ENCODE peak calls at places on chromosomes 1 and 21, in ten cellular contexts. S is adrenal gland, R is AG04450, J is ovary, M is K562, A is SJSA1, I is A549, E is right atrium auricular region, D is heart right ventricle, Q is prostate gland. L is an unnamed sample.

GRCh38 chr1:171207377-171207776 is 22.3 kb downstream of the FMO2 start:
- DNase-seq in D (no peak), Q (no peak), M (no peak), R (no peak), I (no peak), E (no peak), J (no peak), S (no peak), A (no peak), L (no peak)

GRCh38 chr1:244758700-244759099 is 76.8 kb upstream of the COX20 start:
- DNase-seq in R (no peak), Q (no peak), I (no peak), E (no peak), A (no peak), J (no peak), D (no peak), M (no peak), S (no peak), L (no peak)

GRCh38 chr21:46151261-46151988 is 4.0 kb downstream of the FTCD start:
- DNase-seq in J (peak), S (no peak), E (no peak), Q (no peak), I (no peak), M (no peak), A (peak), D (no peak), R (no peak), L (no peak)

GRCh38 chr1:157880621-157881020 is 39.0 kb upstream of the CD5L start:
- DNase-seq in J (no peak), D (no peak), R (no peak), A (no peak), E (no peak), M (no peak), I (no peak), S (no peak), Q (no peak), L (no peak)

GRCh38 chr1:115545096-115545720 is 96.6 kb upstream of the VANGL1 start:
- DNase-seq in Q (no peak), D (no peak), R (no peak), S (no peak), A (no peak), E (no peak), J (no peak), M (no peak), I (no peak), L (no peak)

GRCh38 chr1:232988572-232989040 is 38.2 kb downstream of the NTPCR start:
- DNase-seq in J (no peak), R (peak), D (no peak), I (no peak), E (no peak), Q (no peak), S (no peak), A (no peak), M (no peak), L (no peak)

GRCh38 chr21:45164124-45164511 is 89.7 kb downstream of the ADARB1 start:
- DNase-seq in I (no peak), D (no peak), J (no peak), Q (no peak), M (no peak), S (no peak), E (no peak), A (no peak), R (no peak), L (no peak)

GRCh38 chr21:40516336-40516735 is 330.6 kb downstream of the DSCAM start:
- DNase-seq in E (no peak), D (peak), R (no peak), Q (no peak), A (no peak), M (no peak), J (no peak), I (no peak), S (peak), L (no peak)

GRCh38 chr1:23461050-23461449 is 22.9 kb downstream of the ASAP3 start:
- DNase-seq in R (no peak), J (no peak), M (no peak), I (no peak), Q (no peak), E (no peak), D (no peak), A (no peak), S (no peak), L (no peak)

DNA sequence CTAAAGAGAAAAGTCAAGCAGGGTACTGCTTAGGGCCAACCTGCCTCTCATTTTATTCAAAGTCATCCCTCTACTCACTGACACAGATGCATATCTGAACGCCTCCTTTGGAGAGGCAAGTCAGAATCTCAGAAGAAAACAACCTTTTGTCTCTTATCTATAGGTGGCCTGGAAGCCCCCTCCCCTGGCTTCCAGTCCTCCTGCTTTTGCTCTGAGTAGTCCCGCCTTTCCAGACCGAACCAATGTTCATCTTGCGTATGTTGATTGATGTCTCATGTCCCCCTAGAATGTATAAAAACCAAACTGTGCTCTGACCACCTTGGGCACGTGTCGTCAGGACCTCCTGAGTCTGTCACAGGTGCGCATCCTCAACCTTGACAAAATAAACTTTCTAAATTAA is 81.8 kb downstream of the WDR4 start:
- DNase-seq in E (no peak), S (no peak), I (no peak), J (no peak), R (no peak), A (no peak), D (no peak), Q (no peak), M (no peak), L (no peak)
- H3K27ac ChIP-seq in E (no peak), S (no peak), I (no peak), J (no peak), R (no peak), A (no peak), D (no peak), Q (no peak), M (no peak), L (no peak)

DNA sequence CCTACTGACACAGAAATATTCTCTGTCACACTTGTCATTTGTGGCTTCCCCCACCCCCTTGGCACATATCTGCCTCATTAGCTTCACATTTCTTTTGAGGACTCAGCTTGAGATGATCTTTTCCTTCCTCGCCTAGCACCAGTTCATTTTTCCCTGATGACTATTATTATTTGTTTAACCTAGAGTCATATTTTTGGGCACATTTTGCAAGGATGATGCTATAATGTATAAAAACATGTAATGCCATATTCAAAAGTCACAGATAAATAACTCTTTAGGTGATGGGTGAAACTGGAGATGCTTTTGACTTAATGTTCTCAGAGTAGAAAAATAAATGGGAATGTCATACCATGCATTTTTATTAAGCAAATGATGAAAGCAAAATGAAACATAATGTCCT is 202.7 kb downstream of the BACH1 start:
- DNase-seq in Q (no peak), M (no peak), R (peak), J (no peak), S (no peak), I (no peak), D (no peak), A (no peak), E (no peak), L (no peak)
- H3K4me3 ChIP-seq in Q (no peak), M (no peak), R (no peak), J (no peak), S (no peak), I (no peak), D (no peak), A (no peak), E (no peak), L (no peak)

GRCh38 chr21:34042735-34043134 is 30.6 kb upstream of the MRPS6 start:
- DNase-seq in S (no peak), I (no peak), A (no peak), D (no peak), R (no peak), Q (no peak), E (no peak), J (no peak), M (no peak), L (no peak)

GRCh38 chr21:34046917-34047316 is 26.5 kb upstream of the MRPS6 start:
- DNase-seq in M (no peak), Q (no peak), I (no peak), D (no peak), J (no peak), S (no peak), A (no peak), R (no peak), E (no peak), L (no peak)

GRCh38 chr21:34052171-34052570 is 21.2 kb upstream of the MRPS6 start:
- DNase-seq in M (no peak), S (no peak), E (no peak), R (no peak), J (no peak), D (no peak), I (no peak), Q (no peak), A (no peak), L (no peak)

GRCh38 chr21:34043333-34043732 is 30.0 kb upstream of the MRPS6 start:
- DNase-seq in R (no peak), M (no peak), A (no peak), E (no peak), J (no peak), S (no peak), Q (no peak), I (no peak), D (no peak), L (no peak)

DNA sequence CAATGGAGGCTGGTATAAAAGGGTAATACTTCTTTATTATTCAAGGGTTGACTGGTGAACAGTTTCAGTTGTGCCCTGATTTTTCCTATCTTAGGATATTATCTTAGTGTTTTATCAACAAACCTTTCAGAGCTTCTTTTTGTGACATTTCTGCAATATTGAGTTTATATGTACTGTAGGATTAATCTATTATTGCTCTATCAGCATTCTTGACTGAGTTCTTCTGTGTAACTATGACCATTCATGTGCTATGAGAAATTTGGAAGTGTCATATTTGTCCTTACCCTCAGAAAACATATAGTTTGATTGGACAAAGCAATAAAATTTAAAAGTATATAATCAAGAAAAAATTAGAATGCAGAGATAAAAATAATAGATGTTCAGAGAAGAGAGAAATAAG is 25.5 kb upstream of the MRPS6 start:
- DNase-seq in A (no peak), R (no peak), J (no peak), S (no peak), D (no peak), Q (no peak), I (no peak), E (no peak), M (no peak), L (no peak)
- H3K27ac ChIP-seq in A (no peak), R (no peak), J (no peak), S (no peak), D (no peak), Q (no peak), I (no peak), E (no peak), M (no peak), L (no peak)

GRCh38 chr1:3657096-3657475 is 4.8 kb downstream of the TP73 start:
- DNase-seq in E (no peak), S (no peak), M (no peak), A (no peak), J (no peak), Q (no peak), D (no peak), I (no peak), R (no peak), L (no peak)
- H3K4me3 ChIP-seq in E (no peak), S (no peak), M (no peak), A (no peak), J (no peak), Q (no peak), D (no peak), I (no peak), R (no peak), L (no peak)

DNA sequence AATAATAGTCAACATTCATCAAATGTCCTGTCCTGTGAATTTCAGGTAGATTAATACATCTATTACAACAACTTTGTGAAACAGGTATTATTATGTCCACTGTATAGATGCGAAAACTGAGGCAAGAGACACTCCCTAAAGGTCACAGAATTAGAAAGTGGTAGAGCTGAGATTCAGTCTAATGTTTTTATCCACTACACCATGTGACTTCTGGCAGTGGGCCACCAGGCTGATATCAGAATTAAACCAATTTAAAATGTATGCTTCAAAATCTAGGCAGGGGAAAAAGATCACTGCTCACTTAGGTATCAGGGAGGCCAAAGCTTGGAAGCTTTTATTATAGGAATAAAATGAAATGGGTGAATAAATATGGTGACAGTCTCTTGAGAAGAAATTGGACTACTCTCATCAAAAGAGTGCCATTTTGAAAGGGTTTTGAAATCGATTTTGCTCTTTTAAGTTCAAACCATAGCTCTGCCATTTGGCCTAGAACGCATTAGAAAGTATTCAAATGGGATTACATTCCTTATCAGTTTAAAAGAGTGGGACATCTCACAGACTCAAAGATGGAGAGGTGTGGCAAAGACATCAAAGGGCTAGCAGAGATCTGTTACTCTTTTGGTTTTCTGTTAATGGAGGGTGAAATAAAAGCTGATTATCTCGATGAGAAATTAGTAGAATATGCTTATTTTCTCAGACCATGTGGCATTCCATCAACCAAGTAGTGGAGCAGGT is 1.9 kb downstream of the DDAH1 start:
- DNase-seq in S (no peak), Q (no peak), M (no peak), D (no peak), J (no peak), I (no peak), E (no peak), A (no peak), R (no peak), L (no peak)
- H3K27ac ChIP-seq in S (peak), Q (no peak), M (no peak), D (no peak), J (no peak), I (no peak), E (no peak), A (no peak), R (no peak), L (no peak)

DNA sequence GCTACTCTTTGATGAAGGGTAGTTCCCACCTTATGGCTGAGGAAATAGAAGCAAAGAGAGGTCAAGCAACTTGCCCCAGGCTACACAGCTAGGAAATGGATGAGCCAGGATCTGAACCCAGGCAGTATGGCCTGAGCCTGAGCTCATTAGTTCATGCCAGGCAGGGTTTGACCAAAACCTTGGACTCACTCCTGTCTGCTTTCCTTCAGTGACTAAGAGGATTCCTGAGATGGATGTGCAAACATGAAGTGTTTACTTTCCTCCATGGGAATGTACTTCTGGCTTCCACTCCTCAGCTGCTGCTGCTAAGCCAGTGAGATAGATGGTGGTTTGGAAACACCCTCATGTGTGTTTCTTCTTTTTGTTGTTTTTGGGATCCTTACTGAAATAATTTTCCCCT is 35.1 kb upstream of the ERRFI1 start:
- DNase-seq in S (peak), J (no peak), A (peak), D (no peak), R (peak), E (peak), M (no peak), I (peak), Q (peak), L (peak)
- H3K4me3 ChIP-seq in S (no peak), J (no peak), A (no peak), D (no peak), R (no peak), E (no peak), M (no peak), I (no peak), Q (no peak), L (no peak)

DNA sequence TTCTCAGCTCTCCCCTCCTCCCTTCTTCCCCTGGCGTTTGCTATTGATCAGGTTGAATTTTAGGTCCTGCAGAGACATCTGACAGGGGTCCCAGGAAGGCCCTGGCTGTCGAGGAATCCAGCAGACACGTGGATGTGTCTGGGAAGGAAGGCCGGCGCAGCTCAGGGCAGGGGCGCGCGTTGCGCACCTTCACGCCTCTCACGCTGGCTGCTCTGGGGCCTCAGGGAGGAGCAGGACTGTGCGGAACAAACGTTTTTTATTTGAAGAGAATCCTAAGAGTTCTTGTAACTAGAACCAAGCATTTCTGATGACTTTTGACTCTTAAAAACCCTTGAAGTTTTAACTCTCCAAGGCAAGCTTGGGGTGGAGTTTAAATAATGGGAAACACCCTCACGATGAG is 54.2 kb downstream of the SLC37A1 start:
- DNase-seq in I (no peak), J (no peak), A (peak), R (no peak), S (no peak), D (no peak), E (no peak), Q (no peak), M (no peak), L (no peak)
- H3K27ac ChIP-seq in I (no peak), J (no peak), A (no peak), R (no peak), S (no peak), D (no peak), E (no peak), Q (no peak), M (no peak), L (peak)

GRCh38 chr21:34075760-34076159 is 2.4 kb downstream of the MRPS6 start:
- DNase-seq in A (no peak), D (no peak), S (no peak), M (peak), E (no peak), Q (no peak), R (no peak), J (no peak), I (no peak), L (no peak)
- H3K4me3 ChIP-seq in A (no peak), D (no peak), S (no peak), M (no peak), E (no peak), Q (no peak), R (peak), J (no peak), I (no peak), L (no peak)

DNA sequence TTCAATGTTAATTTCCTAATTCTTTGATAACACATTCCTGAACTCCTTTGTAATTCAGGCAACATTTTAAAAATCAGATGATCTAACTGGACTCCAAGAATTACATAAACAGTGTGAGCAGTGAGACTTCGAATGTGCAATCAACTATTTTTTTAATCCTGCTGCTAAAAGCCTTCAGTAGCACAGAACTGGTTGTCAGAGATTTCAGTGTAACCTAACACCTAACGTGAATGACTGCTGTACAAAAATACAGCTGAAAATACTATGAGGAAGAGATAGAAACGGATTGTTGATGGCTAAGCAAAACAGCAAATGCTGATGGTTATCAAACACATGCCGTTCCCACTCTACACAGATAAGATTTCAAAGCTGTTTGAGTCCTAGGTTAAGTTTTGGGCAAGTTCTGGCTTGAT is 46.1 kb downstream of the APP start:
- DNase-seq in I (no peak), M (no peak), E (no peak), S (no peak), J (no peak), A (no peak), D (no peak), Q (no peak), R (no peak), L (no peak)
- H3K27ac ChIP-seq in I (no peak), M (no peak), E (peak), S (no peak), J (no peak), A (peak), D (peak), Q (peak), R (no peak), L (no peak)

GRCh38 chr1:113095790-113096455 is 22.9 kb downstream of the LRIG2 start:
- DNase-seq in D (no peak), E (no peak), I (no peak), Q (no peak), A (no peak), R (no peak), S (no peak), J (no peak), M (no peak), L (no peak)
- H3K4me3 ChIP-seq in D (no peak), E (no peak), I (no peak), Q (no peak), A (no peak), R (no peak), S (no peak), J (no peak), M (no peak), L (no peak)

L was measured in lung.